ENCODE peak calls at places on chromosome 3, in four cellular contexts. M, D, I and H are unnamed samples.

GRCh38 chr3:99013794-99014315 is 112.4 kb upstream of the DCBLD2 start:
- DNase-seq in M (no peak), I (no peak), D (no peak), H (no peak)

GRCh38 chr3:40524222-40524570 is 564 bp upstream of the ZNF621 start:
- DNase-seq in D (no peak), I (no peak), M (no peak), H (no peak)

GRCh38 chr3:138186216-138186615 is 885 bp upstream of the ARMC8 start:
- DNase-seq in I (no peak), M (no peak), D (no peak), H (peak; percentile 21)

GRCh38 chr3:64214002-64214696 is 11.1 kb downstream of the PRICKLE2 start:
- DNase-seq in M (no peak), I (peak; percentile 16), D (no peak), H (no peak)

GRCh38 chr3:55165278-55165677 is 237.4 kb upstream of the LRTM1 start:
- DNase-seq in M (no peak), I (no peak), D (no peak), H (no peak)

GRCh38 chr3:41224120-41224806 is 25.0 kb downstream of the CTNNB1 start:
- DNase-seq in M (no peak), D (no peak), I (no peak), H (no peak)

GRCh38 chr3:37707428-37708372 is 154.0 kb upstream of the CTDSPL start:
- DNase-seq in D (no peak), I (no peak), M (no peak), H (no peak)

GRCh38 chr3:12486916-12487315 is 2.6 kb downstream of the TSEN2 start:
- DNase-seq in D (no peak), M (no peak), I (no peak), H (no peak)

GRCh38 chr3:42706721-42707619 is 4.4 kb upstream of the HHATL start:
- DNase-seq in I (peak; percentile 5), D (no peak), M (no peak), H (no peak)

GRCh38 chr3:60079076-60079475 is 1029.3 kb upstream of the CFAP20DC start:
- DNase-seq in D (no peak), I (no peak), M (no peak), H (no peak)

GRCh38 chr3:66121288-66121687 is 82.6 kb upstream of the MAGI1 start:
- DNase-seq in M (no peak), D (no peak), I (no peak), H (no peak)

GRCh38 chr3:50539887-50540286 is 27.7 kb downstream of the C3orf18 start:
- DNase-seq in I (no peak), M (no peak), D (no peak), H (no peak)

GRCh38 chr3:113495035-113495434 is 19.9 kb downstream of the SPICE1 start:
- DNase-seq in M (no peak), D (no peak), I (no peak), H (peak; percentile 23)

GRCh38 chr3:39292961-39293360 is 13.1 kb upstream of the CX3CR1 start:
- DNase-seq in M (no peak), D (no peak), I (no peak), H (no peak)

GRCh38 chr3:13278783-13279531 is 141.2 kb downstream of the NUP210 start:
- DNase-seq in D (no peak), I (no peak), M (no peak), H (no peak)

GRCh38 chr3:102790742-102791141 is 355.9 kb downstream of the ZPLD1 start:
- DNase-seq in I (no peak), D (no peak), M (no peak), H (no peak)

GRCh38 chr3:185069583-185070030 is 83.3 kb downstream of the C3orf70 start:
- DNase-seq in M (no peak), I (peak; percentile 51), D (no peak), H (no peak)

GRCh38 chr3:147699175-147699838 is 290.1 kb downstream of the ZIC1 start:
- DNase-seq in M (no peak), I (no peak), D (no peak), H (peak; percentile 3)

GRCh38 chr3:179016979-179017670 is 54.5 kb downstream of the ZMAT3 start:
- DNase-seq in D (no peak), I (no peak), M (peak; percentile 62), H (no peak)

GRCh38 chr3:43953814-43954241 is 263.1 kb downstream of the ABHD5 start:
- DNase-seq in I (no peak), M (no peak), D (no peak), H (peak; percentile 16)

GRCh38 chr3:154018100-154018696 is 103.0 kb upstream of the ARHGEF26 start:
- DNase-seq in D (peak; percentile 11), M (peak; percentile 11), I (peak; percentile 22), H (peak; percentile 45)

GRCh38 chr3:151227438-151228290 is 24.6 kb upstream of the GPR171 start:
- DNase-seq in I (peak; percentile 70), M (peak; percentile 60), D (peak; percentile 71), H (peak; percentile 54)

GRCh38 chr3:47513125-47513929 is at the start of gene ELP6:
- DNase-seq in D (peak; percentile 86), I (peak; percentile 96), M (peak; percentile 88), H (peak; percentile 92)

GRCh38 chr3:47517937-47518336 is 4.4 kb upstream of the ELP6 start:
- DNase-seq in M (no peak), D (no peak), I (no peak), H (no peak)

GRCh38 chr3:47515100-47515499 is 1.6 kb upstream of the ELP6 start:
- DNase-seq in I (no peak), M (no peak), D (no peak), H (no peak)

GRCh38 chr3:47515864-47516319 is 2.4 kb upstream of the ELP6 start:
- DNase-seq in I (no peak), D (no peak), M (no peak), H (no peak)

GRCh38 chr3:47512416-47513124 is 942 bp downstream of the ELP6 start:
- DNase-seq in I (peak; percentile 55), M (no peak), D (no peak), H (no peak)
- TF ChIP-seq RAD21 in I (no peak), M (no peak), D (no peak), H (no peak)

DNA sequence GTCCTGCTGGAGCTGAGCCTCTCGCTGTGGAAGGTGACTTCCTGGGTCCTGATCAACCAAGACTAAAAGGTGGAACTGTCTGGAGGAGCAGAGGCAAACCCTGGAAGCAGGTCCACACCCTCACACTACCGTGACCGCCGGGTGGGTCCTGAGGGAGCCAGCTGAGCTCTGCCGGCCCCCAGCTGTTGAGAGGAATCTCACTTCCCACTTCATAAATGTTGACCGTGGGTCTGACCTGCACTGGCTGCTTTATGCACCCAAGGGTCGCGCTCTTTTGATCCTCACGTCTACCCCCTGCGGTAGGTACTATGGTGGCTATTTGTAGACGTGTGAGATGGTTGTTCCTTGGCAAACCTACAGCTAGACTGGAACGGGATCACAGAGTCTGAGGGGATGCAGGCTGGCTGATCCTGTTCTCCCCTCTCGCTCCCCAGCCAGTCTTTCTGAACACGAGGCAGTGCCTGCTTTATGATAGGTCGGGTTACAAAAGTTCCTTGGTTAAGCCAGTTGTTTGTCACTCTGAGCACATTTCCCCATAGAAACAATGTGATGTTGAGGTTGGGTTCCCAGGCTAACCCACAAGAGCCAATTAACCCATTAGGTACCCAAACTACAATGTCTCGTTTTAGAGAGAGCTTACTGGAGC is 113.0 kb upstream of the ETV5 start:
- DNase-seq in I (no peak), M (no peak), D (no peak), H (no peak)
- TF ChIP-seq REST in I (no peak), M (no peak), D (no peak), H (no peak)

DNA sequence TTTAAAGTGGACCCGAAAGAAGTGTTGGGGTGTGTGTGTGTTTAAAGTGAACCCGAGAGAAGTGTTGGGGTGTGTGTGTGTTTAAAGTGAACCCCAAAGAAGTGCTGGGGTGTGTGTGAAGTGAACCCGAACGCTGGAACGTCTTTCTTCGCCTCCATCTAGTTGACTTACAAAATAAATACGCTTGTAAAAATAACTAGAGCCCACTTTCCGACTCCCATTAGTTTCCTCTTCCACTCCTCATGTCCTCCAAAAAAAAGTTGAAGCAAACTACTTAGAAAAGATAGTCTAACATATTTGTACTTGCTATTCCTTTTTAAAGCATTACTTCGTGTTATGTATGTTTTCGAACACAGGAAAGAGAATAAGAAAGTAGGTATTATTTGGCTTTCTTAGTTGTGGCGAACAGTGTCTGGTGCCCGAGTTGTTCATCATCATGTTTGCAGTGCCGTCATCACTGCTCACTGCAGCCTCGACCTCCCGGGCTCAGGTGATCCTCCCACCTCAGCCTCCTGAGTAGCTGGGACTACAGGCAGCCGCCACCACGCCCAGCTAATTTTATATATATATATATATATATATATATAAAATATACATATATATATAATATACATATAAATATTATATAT is 1.1 kb downstream of the LRCH3 start:
- DNase-seq in D (no peak), M (no peak), I (no peak), H (no peak)
- TF ChIP-seq RAD21 in D (no peak), M (no peak), I (no peak), H (no peak)

GRCh38 chr3:136018876-136019275 is 53.3 kb downstream of the PPP2R3A start:
- DNase-seq in I (no peak), M (no peak), D (no peak), H (no peak)

GRCh38 chr3:136022518-136023263 is 57.2 kb downstream of the PPP2R3A start:
- DNase-seq in I (no peak), M (no peak), D (no peak), H (no peak)

GRCh38 chr3:136023264-136023978 is 57.9 kb downstream of the PPP2R3A start:
- DNase-seq in M (no peak), D (no peak), I (no peak), H (no peak)

DNA sequence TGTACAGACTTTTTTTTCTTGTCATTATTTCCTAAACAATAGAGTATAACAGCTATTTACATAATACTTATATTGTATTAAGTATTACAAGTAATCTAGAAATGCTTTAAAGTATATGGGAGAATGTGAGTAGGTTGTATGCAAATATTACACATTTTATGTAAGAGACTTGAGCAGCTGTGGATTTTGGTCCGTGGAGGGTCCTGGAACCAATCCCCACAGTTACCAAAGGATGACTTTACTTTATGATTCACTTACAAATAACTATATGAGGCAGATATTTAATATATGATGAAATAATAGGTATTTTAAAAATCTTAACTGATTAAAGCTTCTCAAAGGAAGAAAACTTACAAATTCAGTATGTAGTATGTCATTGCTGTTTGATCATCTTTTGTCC is 56.3 kb downstream of the PPP2R3A start:
- DNase-seq in M (no peak), I (no peak), D (no peak), H (no peak)
- TF ChIP-seq REST in M (no peak), I (no peak), D (no peak), H (no peak)